ENCODE peak calls at places on chromosomes 4 and X, in nine cellular contexts. One of them, this sample, is unnamed. For H3K4me1, the result is how much of the 10 kb centered on the place peaks cover.

GRCh38 chrX:141214216-141214615 is 28.1 kb downstream of the SPANXC start:
- DNase-seq in RWPE2: no peak
- DNase-seq in lung: no peak
- DNase-seq in mesenchymal stem cell: no peak
- DNase-seq in ovary: no peak
- DNase-seq in PC-3: no peak
- DNase-seq in colonic mucosa: no peak
- DNase-seq in suprapubic skin: no peak
- DNase-seq in K562: no peak
- DNase-seq in this sample: no peak

GRCh38 chr4:38266616-38267015 is 306.4 kb downstream of the PTTG2 start:
- DNase-seq in ovary: no peak
- DNase-seq in RWPE2: no peak
- DNase-seq in PC-3: peak
- DNase-seq in colonic mucosa: peak
- DNase-seq in K562: peak
- DNase-seq in suprapubic skin: no peak
- DNase-seq in lung: no peak
- DNase-seq in mesenchymal stem cell: peak
- DNase-seq in this sample: peak

GRCh38 chr4:131566026-131566425 is 1583.1 kb upstream of the PCDH10 start:
- DNase-seq in mesenchymal stem cell: no peak
- DNase-seq in K562: no peak
- DNase-seq in ovary: no peak
- DNase-seq in colonic mucosa: no peak
- DNase-seq in PC-3: no peak
- DNase-seq in RWPE2: no peak
- DNase-seq in lung: no peak
- DNase-seq in suprapubic skin: no peak
- DNase-seq in this sample: no peak

GRCh38 chr4:64774626-64775025 is 365.4 kb upstream of the TECRL start:
- DNase-seq in colonic mucosa: no peak
- DNase-seq in K562: no peak
- DNase-seq in ovary: no peak
- DNase-seq in mesenchymal stem cell: peak
- DNase-seq in lung: no peak
- DNase-seq in RWPE2: no peak
- DNase-seq in suprapubic skin: no peak
- DNase-seq in PC-3: peak
- DNase-seq in this sample: no peak

GRCh38 chrX:73867144-73867543 is 304.1 kb downstream of the CHIC1 start:
- DNase-seq in ovary: no peak
- DNase-seq in PC-3: no peak
- DNase-seq in colonic mucosa: no peak
- DNase-seq in RWPE2: no peak
- DNase-seq in mesenchymal stem cell: no peak
- DNase-seq in lung: no peak
- DNase-seq in K562: no peak
- DNase-seq in suprapubic skin: no peak
- DNase-seq in this sample: no peak

GRCh38 chr4:73841243-73841925 is 4.9 kb downstream of the CXCL6 start:
- DNase-seq in K562: no peak
- DNase-seq in suprapubic skin: no peak
- DNase-seq in lung: no peak
- DNase-seq in PC-3: peak
- DNase-seq in RWPE2: no peak
- DNase-seq in ovary: no peak
- DNase-seq in mesenchymal stem cell: no peak
- DNase-seq in colonic mucosa: no peak
- DNase-seq in this sample: no peak

GRCh38 chrX:119482497-119483480 is 14.5 kb downstream of the SLC25A5 start:
- DNase-seq in suprapubic skin: peak
- DNase-seq in colonic mucosa: peak
- DNase-seq in lung: peak
- DNase-seq in mesenchymal stem cell: peak
- DNase-seq in PC-3: peak
- DNase-seq in K562: peak
- DNase-seq in RWPE2: no peak
- DNase-seq in ovary: peak
- DNase-seq in this sample: peak

GRCh38 chr4:38924266-38924827 is 56.7 kb downstream of the FAM114A1 start:
- DNase-seq in K562: no peak
- DNase-seq in ovary: no peak
- DNase-seq in PC-3: no peak
- DNase-seq in mesenchymal stem cell: no peak
- DNase-seq in colonic mucosa: no peak
- DNase-seq in RWPE2: no peak
- DNase-seq in suprapubic skin: no peak
- DNase-seq in lung: no peak
- DNase-seq in this sample: no peak

GRCh38 chr4:32010221-32010620 is 1290.1 kb downstream of the PCDH7 start:
- DNase-seq in colonic mucosa: no peak
- DNase-seq in K562: no peak
- DNase-seq in ovary: no peak
- DNase-seq in mesenchymal stem cell: peak
- DNase-seq in suprapubic skin: no peak
- DNase-seq in RWPE2: peak
- DNase-seq in lung: no peak
- DNase-seq in PC-3: peak
- DNase-seq in this sample: no peak

GRCh38 chr4:54819044-54819443 is 161.3 kb downstream of the KIT start:
- DNase-seq in ovary: no peak
- DNase-seq in lung: no peak
- DNase-seq in suprapubic skin: no peak
- DNase-seq in PC-3: no peak
- DNase-seq in K562: no peak
- DNase-seq in colonic mucosa: no peak
- DNase-seq in RWPE2: no peak
- DNase-seq in mesenchymal stem cell: no peak
- DNase-seq in this sample: no peak

GRCh38 chr4:52588771-52589591 is 70.1 kb downstream of the USP46 start:
- DNase-seq in colonic mucosa: no peak
- DNase-seq in suprapubic skin: no peak
- DNase-seq in RWPE2: no peak
- DNase-seq in K562: no peak
- DNase-seq in ovary: no peak
- DNase-seq in PC-3: no peak
- DNase-seq in mesenchymal stem cell: peak
- DNase-seq in lung: no peak
- DNase-seq in this sample: no peak

GRCh38 chrX:119516157-119516702 is 48.0 kb downstream of the SLC25A5 start:
- DNase-seq in mesenchymal stem cell: peak
- DNase-seq in lung: no peak
- DNase-seq in colonic mucosa: peak
- DNase-seq in PC-3: peak
- DNase-seq in ovary: peak
- DNase-seq in K562: peak
- DNase-seq in RWPE2: no peak
- DNase-seq in suprapubic skin: no peak
- DNase-seq in this sample: peak

GRCh38 chrX:42128020-42128419 is 204.7 kb upstream of the CASK start:
- DNase-seq in mesenchymal stem cell: no peak
- DNase-seq in lung: no peak
- DNase-seq in PC-3: no peak
- DNase-seq in colonic mucosa: no peak
- DNase-seq in suprapubic skin: no peak
- DNase-seq in RWPE2: no peak
- DNase-seq in ovary: no peak
- DNase-seq in K562: no peak
- DNase-seq in this sample: no peak

GRCh38 chrX:108139303-108139702 is 47.7 kb downstream of the ATG4A start:
- DNase-seq in RWPE2: no peak
- DNase-seq in suprapubic skin: no peak
- DNase-seq in PC-3: peak
- DNase-seq in mesenchymal stem cell: no peak
- DNase-seq in colonic mucosa: no peak
- DNase-seq in ovary: no peak
- DNase-seq in K562: peak
- DNase-seq in lung: no peak
- DNase-seq in this sample: no peak

GRCh38 chr4:2258091-2259035 is 3.5 kb downstream of the MXD4 start:
- DNase-seq in suprapubic skin: peak
- DNase-seq in lung: no peak
- DNase-seq in PC-3: no peak
- DNase-seq in RWPE2: peak
- DNase-seq in ovary: peak
- DNase-seq in mesenchymal stem cell: no peak
- DNase-seq in K562: no peak
- DNase-seq in colonic mucosa: peak
- DNase-seq in this sample: no peak

GRCh38 chrX:13990126-13990525 is 39.6 kb downstream of the GEMIN8 start:
- DNase-seq in K562: no peak
- DNase-seq in RWPE2: no peak
- DNase-seq in lung: no peak
- DNase-seq in suprapubic skin: no peak
- DNase-seq in PC-3: no peak
- DNase-seq in mesenchymal stem cell: no peak
- DNase-seq in ovary: no peak
- DNase-seq in colonic mucosa: no peak
- DNase-seq in this sample: no peak

GRCh38 chr4:306551-306961 is 1.3 kb upstream of the ZNF732 start:
- DNase-seq in suprapubic skin: no peak
- DNase-seq in colonic mucosa: no peak
- DNase-seq in RWPE2: no peak
- DNase-seq in PC-3: no peak
- DNase-seq in ovary: no peak
- DNase-seq in K562: no peak
- DNase-seq in lung: no peak
- DNase-seq in mesenchymal stem cell: no peak
- DNase-seq in this sample: no peak

GRCh38 chr4:40283968-40284367 is 51.2 kb upstream of the CHRNA9 start:
- DNase-seq in PC-3: peak
- DNase-seq in colonic mucosa: no peak
- DNase-seq in ovary: no peak
- DNase-seq in K562: peak
- DNase-seq in mesenchymal stem cell: no peak
- DNase-seq in lung: no peak
- DNase-seq in RWPE2: no peak
- DNase-seq in suprapubic skin: no peak
- DNase-seq in this sample: peak

GRCh38 chrX:68045008-68045577 is 388.2 kb downstream of the OPHN1 start:
- DNase-seq in K562: no peak
- DNase-seq in lung: no peak
- DNase-seq in colonic mucosa: no peak
- DNase-seq in suprapubic skin: no peak
- DNase-seq in ovary: no peak
- DNase-seq in mesenchymal stem cell: no peak
- DNase-seq in PC-3: no peak
- DNase-seq in RWPE2: no peak
- DNase-seq in this sample: no peak

GRCh38 chr4:48044298-48044697 is 27.7 kb downstream of the NIPAL1 start:
- DNase-seq in suprapubic skin: no peak
- DNase-seq in PC-3: no peak
- DNase-seq in RWPE2: no peak
- DNase-seq in ovary: no peak
- DNase-seq in lung: no peak
- DNase-seq in mesenchymal stem cell: no peak
- DNase-seq in colonic mucosa: no peak
- DNase-seq in K562: no peak
- DNase-seq in this sample: no peak
- H3K4me1 ChIP-seq in suprapubic skin: under half
- H3K4me1 ChIP-seq in PC-3: under half
- H3K4me1 ChIP-seq in RWPE2: under half
- H3K4me1 ChIP-seq in ovary: under half
- H3K4me1 ChIP-seq in lung: under half
- H3K4me1 ChIP-seq in mesenchymal stem cell: under half
- H3K4me1 ChIP-seq in colonic mucosa: under half
- H3K4me1 ChIP-seq in K562: under half
- H3K4me1 ChIP-seq in this sample: under half

DNA sequence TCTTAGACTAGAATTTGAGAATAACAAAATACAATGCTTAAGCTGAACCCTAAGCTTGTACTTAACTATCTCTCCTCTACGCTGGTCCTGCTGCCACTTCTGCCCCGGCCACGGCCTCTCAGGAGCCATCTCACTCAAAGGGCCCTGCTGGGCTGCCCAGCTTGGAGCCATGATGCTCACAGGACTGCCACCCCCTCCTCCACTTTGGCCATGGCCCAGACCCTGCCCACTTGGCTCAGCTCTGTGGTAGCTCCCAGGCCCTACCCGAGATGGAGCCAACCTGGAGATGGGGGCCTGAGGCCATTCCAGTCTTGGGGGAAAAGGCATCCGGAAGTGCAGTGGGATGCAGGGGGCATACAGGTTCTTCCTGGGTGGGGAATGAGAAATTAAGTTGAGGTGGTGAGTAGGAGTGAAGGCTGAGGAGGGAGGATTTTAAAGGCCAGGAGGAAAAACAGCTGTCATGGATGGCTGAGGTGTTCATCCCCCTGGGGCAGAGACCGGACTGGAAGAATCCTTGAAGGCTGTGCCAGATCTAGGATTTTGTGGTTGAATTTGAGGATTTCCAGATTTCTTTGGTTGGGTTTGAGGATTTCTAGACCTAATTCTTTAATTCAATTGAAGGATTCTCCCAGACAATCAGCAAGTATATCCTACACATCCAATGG is 824 bp downstream of the SASH3 start:
- DNase-seq in mesenchymal stem cell: no peak
- DNase-seq in lung: no peak
- DNase-seq in K562: no peak
- DNase-seq in ovary: no peak
- DNase-seq in RWPE2: no peak
- DNase-seq in colonic mucosa: no peak
- DNase-seq in PC-3: no peak
- DNase-seq in suprapubic skin: no peak
- DNase-seq in this sample: no peak
- H3K4me1 ChIP-seq in mesenchymal stem cell: under half
- H3K4me1 ChIP-seq in lung: under half
- H3K4me1 ChIP-seq in K562: under half
- H3K4me1 ChIP-seq in ovary: under half
- H3K4me1 ChIP-seq in RWPE2: under half
- H3K4me1 ChIP-seq in colonic mucosa: under half
- H3K4me1 ChIP-seq in PC-3: under half
- H3K4me1 ChIP-seq in suprapubic skin: under half
- H3K4me1 ChIP-seq in this sample: under half

GRCh38 chr4:15476396-15476795 is 6.7 kb downstream of the CC2D2A start:
- DNase-seq in K562: no peak
- DNase-seq in mesenchymal stem cell: no peak
- DNase-seq in ovary: no peak
- DNase-seq in suprapubic skin: no peak
- DNase-seq in RWPE2: no peak
- DNase-seq in colonic mucosa: no peak
- DNase-seq in PC-3: no peak
- DNase-seq in lung: no peak
- DNase-seq in this sample: no peak
- H3K4me1 ChIP-seq in K562: under half
- H3K4me1 ChIP-seq in mesenchymal stem cell: under half
- H3K4me1 ChIP-seq in ovary: under half
- H3K4me1 ChIP-seq in suprapubic skin: under half
- H3K4me1 ChIP-seq in RWPE2: under half
- H3K4me1 ChIP-seq in colonic mucosa: under half
- H3K4me1 ChIP-seq in PC-3: under half
- H3K4me1 ChIP-seq in lung: under half
- H3K4me1 ChIP-seq in this sample: under half

GRCh38 chr4:138218976-138219375 is 23.2 kb downstream of the SLC7A11 start:
- DNase-seq in colonic mucosa: no peak
- DNase-seq in RWPE2: no peak
- DNase-seq in lung: no peak
- DNase-seq in ovary: no peak
- DNase-seq in mesenchymal stem cell: no peak
- DNase-seq in K562: no peak
- DNase-seq in PC-3: no peak
- DNase-seq in suprapubic skin: no peak
- DNase-seq in this sample: no peak
- H3K4me1 ChIP-seq in colonic mucosa: under half
- H3K4me1 ChIP-seq in RWPE2: under half
- H3K4me1 ChIP-seq in lung: under half
- H3K4me1 ChIP-seq in ovary: under half
- H3K4me1 ChIP-seq in mesenchymal stem cell: under half
- H3K4me1 ChIP-seq in K562: under half
- H3K4me1 ChIP-seq in PC-3: under half
- H3K4me1 ChIP-seq in suprapubic skin: under half
- H3K4me1 ChIP-seq in this sample: under half

This sample was measured in trophoblast cell.